ENCODE peak calls at places on chromosomes 2 and 18, in five cellular contexts. D is heart right ventricle, U is choroid plexus epithelial cell, I is stomach, T is mucosa of descending colon. F is an unnamed sample.

GRCh38 chr2:232890536-232890895 is 20.5 kb downstream of the SNORC start:
- DNase-seq in U (no peak), I (peak), T (no peak), D (no peak), F (no peak)

GRCh38 chr2:158797963-158798700 is 3.0 kb downstream of the DAPL1 start:
- DNase-seq in D (no peak), T (no peak), U (no peak), I (no peak), F (peak)

GRCh38 chr2:170747921-170748320 is 22.3 kb upstream of the ERICH2 start:
- DNase-seq in D (no peak), I (no peak), U (peak), T (no peak), F (peak)

GRCh38 chr2:69482471-69482870 is 45.2 kb upstream of the NFU1 start:
- DNase-seq in T (no peak), I (no peak), D (no peak), U (no peak), F (no peak)

GRCh38 chr2:159713691-159714585 is 1.6 kb downstream of the MARCHF7 start:
- DNase-seq in I (no peak), T (no peak), D (no peak), U (peak), F (peak)

GRCh38 chr2:119809329-119810038 is 49.8 kb downstream of the PTPN4 start:
- DNase-seq in D (peak), T (no peak), U (peak), I (no peak), F (peak)

GRCh38 chr2:137383391-137383790 is 580.9 kb upstream of the HNMT start:
- DNase-seq in I (no peak), U (no peak), T (no peak), D (no peak), F (peak)

GRCh38 chr18:3211236-3211992 is 8.4 kb downstream of the MYOM1 start:
- DNase-seq in T (no peak), I (no peak), U (peak), D (peak), F (no peak)

GRCh38 chr2:69773201-69773600 is 31.3 kb downstream of the ANXA4 start:
- DNase-seq in D (no peak), I (no peak), U (peak), T (no peak), F (peak)

GRCh38 chr2:234615643-234616356 is 118.9 kb upstream of the ARL4C start:
- DNase-seq in T (no peak), I (no peak), U (no peak), D (no peak), F (no peak)

GRCh38 chr2:49110571-49111315 is 43.6 kb downstream of the FSHR start:
- DNase-seq in D (no peak), T (no peak), I (no peak), U (no peak), F (no peak)

GRCh38 chr18:10291568-10291981 is 162.9 kb upstream of the APCDD1 start:
- DNase-seq in U (peak), D (no peak), T (no peak), I (no peak), F (no peak)

GRCh38 chr18:13291299-13291698 is 72.7 kb downstream of the LDLRAD4 start:
- DNase-seq in T (no peak), U (no peak), I (no peak), D (no peak), F (no peak)

GRCh38 chr18:11951390-11951851 is 29.9 kb upstream of the IMPA2 start:
- DNase-seq in D (no peak), T (no peak), I (no peak), U (peak), F (no peak)

GRCh38 chr2:10785260-10785659 is 27.3 kb downstream of the PDIA6 start:
- DNase-seq in T (no peak), U (no peak), I (no peak), D (peak), F (no peak)

GRCh38 chr2:216683846-216684245 is 11.5 kb downstream of the IGFBP5 start:
- DNase-seq in I (no peak), T (no peak), U (peak), D (no peak), F (peak)

GRCh38 chr2:23940262-23940975 is at the start of gene UBXN2A:
- DNase-seq in I (peak), D (peak), U (peak), T (peak), F (peak)

GRCh38 chr2:16638941-16639340 is 26.7 kb downstream of the CYRIA start:
- DNase-seq in D (no peak), T (no peak), I (no peak), U (no peak), F (no peak)

GRCh38 chr18:48022531-48023330 is 92.3 kb upstream of the SMAD2 start:
- DNase-seq in I (no peak), T (no peak), D (peak), U (peak), F (peak)

GRCh38 chr18:45044787-45045186 is 364.1 kb downstream of the SETBP1 start:
- DNase-seq in T (peak), U (no peak), I (no peak), D (no peak), F (no peak)

GRCh38 chr2:179486969-179487752 is 222.5 kb upstream of the SESTD1 start:
- DNase-seq in D (no peak), I (no peak), U (no peak), T (no peak), F (no peak)

GRCh38 chr2:17805166-17805565 is 11.1 kb upstream of the MSGN1 start:
- DNase-seq in D (no peak), T (no peak), I (no peak), U (no peak), F (no peak)

GRCh38 chr2:222239945-222240675 is 58.7 kb downstream of the PAX3 start:
- DNase-seq in I (no peak), T (no peak), U (no peak), D (peak), F (no peak)

GRCh38 chr2:95287806-95288205 is 9.3 kb upstream of the KCNIP3 start:
- DNase-seq in D (no peak), T (no peak), U (no peak), I (no peak), F (no peak)

GRCh38 chr2:43114210-43114609 is 112.2 kb downstream of the ZFP36L2 start:
- DNase-seq in I (no peak), U (peak), T (no peak), D (no peak), F (peak)

GRCh38 chr2:105873281-105873680 is 128.6 kb downstream of the NCK2 start:
- DNase-seq in I (no peak), U (no peak), D (no peak), T (no peak), F (no peak)

GRCh38 chr2:239927424-239927981 is 97.6 kb downstream of the NDUFA10 start:
- DNase-seq in I (peak), T (peak), D (no peak), U (peak), F (peak)

GRCh38 chr2:201779996-201780673 is 598 bp downstream of the ALS2 start:
- DNase-seq in T (no peak), U (peak), D (no peak), I (no peak), F (peak)

GRCh38 chr18:21146016-21146415 is 34.4 kb upstream of the ROCK1 start:
- DNase-seq in D (no peak), T (no peak), I (no peak), U (peak), F (no peak)

DNA sequence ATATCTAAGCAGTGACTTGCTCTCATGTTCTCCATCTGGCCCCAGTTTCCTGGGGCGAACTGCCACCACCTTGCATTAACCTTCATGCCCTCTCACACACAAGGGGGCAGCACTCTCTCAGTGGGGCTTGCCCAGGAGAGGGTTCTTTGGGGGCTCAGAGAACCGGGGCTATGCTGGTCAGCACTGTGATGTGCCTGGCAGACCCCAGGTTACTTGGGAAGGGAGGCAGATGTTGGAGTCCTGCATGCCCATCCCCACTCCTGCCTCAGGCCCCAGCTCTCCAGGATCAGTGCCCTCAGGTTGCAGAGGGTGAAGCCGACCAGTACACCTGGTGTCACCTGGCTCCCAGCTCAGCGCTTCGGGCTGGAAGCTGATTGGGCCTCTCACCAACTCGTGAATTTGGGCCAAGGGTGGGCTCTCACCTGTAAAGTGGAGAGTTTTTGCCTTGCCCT is 396.2 kb upstream of the HS6ST1 start:
- DNase-seq in I (no peak), T (no peak), D (no peak), U (no peak), F (no peak)
- TF ChIP-seq CTCF in I (no peak), T (no peak), D (no peak), U (peak), F (no peak)

DNA sequence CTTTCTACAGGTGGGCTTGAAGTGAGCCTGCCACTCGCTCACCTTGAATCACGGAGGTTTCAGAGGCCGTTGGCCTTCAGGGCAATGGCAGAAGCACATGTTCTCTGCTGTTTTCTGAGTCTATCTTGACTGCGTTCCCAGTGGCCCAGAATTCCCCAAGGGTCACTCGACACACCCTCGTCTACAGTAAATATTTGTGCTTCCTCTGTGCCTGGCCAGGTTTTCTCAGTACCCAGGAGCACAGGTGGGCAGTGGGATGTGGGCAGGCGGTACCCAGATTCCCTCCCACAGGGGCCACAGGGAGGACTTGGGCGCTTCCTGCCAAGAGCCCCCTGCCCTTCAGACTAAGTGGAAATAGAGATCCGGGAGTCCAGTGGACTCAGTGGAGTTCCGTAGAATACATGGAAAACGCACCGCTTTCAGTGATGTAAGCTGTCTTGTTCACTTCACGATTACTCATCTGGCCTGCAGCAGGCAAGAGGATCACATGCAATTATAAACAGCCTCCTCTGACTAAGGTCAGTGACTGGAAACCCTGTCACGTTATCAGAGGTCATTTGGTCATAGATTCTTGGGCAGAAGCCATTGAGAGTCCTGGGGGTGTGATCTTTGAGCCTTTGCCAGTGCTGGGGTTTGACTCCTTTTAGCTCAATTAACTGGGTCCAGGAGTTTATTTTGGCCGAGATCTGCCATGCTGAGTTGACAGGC is 179.8 kb downstream of the NEDD4L start:
- DNase-seq in T (no peak), D (peak), I (peak), U (peak), F (peak)
- H3K4me3 ChIP-seq in T (no peak), D (no peak), I (peak), U (peak), F (peak)

DNA sequence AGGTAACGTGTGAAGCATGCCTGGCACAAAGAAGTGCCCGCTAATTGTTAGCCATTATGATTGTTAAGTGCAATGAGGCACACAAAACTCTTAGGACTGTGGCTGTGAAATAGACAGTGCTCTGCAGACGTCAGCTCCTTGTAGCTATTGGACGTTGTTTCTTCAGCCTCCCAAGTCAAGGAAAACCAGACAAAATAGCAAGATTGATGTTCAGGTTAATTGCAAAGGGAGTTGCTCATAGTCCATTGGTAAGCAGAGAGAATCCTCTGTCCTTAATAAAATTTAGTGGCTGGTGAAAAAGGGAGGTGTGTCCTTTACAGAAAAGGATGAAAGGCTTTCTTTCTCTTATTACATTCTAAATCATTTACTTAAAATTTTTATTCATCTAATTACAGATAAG is 54.6 kb upstream of the MBP start:
- DNase-seq in U (no peak), D (no peak), T (no peak), I (no peak), F (no peak)
- TF ChIP-seq CTCF in U (no peak), D (no peak), T (no peak), I (no peak), F (no peak)

DNA sequence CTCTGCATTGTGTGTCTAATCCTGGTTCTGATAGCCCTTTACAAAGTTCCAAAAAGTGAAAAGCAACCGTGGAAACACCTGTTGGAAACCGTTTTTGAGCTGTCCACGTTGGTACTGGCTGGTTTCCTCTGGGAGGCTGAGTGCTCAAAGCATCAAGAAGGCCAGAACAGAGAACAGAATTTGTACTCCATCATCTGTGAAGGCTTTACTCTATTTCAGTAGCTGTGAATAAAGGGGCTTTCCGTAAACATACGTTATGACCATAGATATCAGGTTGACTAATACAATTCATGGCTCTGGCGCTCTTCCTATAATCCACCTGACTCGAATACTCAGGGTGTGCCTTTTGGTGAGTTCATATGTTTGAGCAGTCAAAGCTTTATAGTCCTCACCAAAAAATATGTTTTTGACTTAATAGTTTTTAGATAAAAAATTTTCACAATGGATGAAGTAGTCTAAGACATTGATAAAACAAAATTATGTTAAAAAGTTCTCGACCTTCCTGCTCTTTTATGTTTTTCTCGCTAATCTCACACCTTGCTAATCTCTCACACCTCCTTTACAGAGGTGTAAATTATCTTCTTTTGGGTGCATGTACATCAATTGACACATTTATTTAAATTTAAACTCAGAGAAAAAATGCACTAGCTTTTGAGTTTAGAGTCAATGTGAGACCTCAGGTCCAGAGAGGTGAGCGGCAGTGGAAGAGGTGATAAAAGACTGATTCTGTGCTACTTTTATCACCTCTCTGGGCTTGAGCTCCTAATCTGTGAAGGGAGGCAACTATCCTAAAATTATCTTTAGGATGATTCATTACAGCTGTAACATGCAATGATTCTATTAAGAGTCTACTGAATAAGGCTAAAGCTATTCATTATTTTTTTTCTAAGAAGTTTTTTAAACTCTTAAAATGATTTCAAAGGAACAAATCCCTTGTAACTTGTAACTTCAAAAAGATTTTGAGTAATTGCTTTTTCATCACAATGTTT is 65.3 kb downstream of the CXCR4 start:
- DNase-seq in U (no peak), I (no peak), D (no peak), T (no peak), F (no peak)
- H3K4me3 ChIP-seq in U (no peak), I (no peak), D (no peak), T (no peak), F (no peak)

DNA sequence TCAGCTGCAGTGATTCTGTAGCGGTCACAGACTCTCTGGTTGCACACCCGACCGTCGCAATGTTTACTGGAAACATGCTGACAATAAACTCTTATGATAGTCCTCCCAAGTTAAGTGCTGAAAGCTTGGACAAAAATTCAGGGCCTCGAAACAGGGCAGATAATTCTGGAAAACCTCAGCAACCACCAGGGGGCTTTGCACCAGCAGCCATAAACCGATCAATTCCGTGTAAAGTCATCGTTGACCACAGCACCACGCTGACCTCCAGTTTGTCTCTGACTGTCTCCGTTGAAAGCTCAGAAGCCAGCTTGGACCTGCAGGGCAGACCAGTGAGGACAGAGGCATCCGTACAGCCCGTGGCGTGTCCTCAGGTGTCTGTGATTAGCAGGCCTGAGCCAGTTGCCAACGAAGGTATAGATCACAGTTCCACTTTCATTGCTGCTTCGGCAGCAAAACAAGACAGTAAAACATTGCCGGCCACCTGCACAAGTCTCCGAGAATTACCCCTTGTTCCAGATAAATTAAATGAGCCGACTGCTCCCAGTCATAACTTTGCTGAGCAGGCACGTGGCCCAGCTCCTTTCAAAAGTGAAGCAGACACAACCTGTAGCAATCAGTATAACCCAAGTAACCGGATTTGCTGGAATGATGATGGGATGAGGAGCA is 166.1 kb downstream of the ASXL3 start:
- DNase-seq in T (no peak), D (no peak), I (no peak), U (no peak), F (no peak)
- TF ChIP-seq CTCF in T (no peak), D (no peak), I (no peak), U (peak), F (no peak)

DNA sequence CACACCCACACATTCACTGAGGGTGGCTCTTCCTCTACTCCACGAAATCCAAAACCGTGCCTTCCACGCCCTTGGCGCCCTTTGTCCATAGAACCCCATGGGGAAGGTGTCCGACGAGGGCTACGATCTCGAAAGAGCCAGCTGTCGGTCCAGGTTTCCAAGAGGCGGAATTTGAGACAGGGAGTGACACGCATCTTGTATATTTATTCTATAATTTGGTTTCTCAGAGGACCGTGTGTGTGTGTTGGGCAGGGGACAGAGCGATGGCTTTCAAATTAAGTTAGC is 726 bp downstream of the C2orf69 start:
- DNase-seq in I (no peak), D (no peak), T (no peak), U (no peak), F (no peak)
- H3K4me3 ChIP-seq in I (peak), D (peak), T (peak), U (peak), F (peak)

GRCh38 chr18:79523738-79524180 is 128.0 kb downstream of the NFATC1 start:
- DNase-seq in I (no peak), D (no peak), U (no peak), T (no peak), F (no peak)

GRCh38 chr18:79523221-79523737 is 127.5 kb downstream of the NFATC1 start:
- DNase-seq in I (no peak), T (no peak), U (no peak), D (no peak), F (no peak)

GRCh38 chr18:79525556-79526467 is 130.1 kb downstream of the NFATC1 start:
- DNase-seq in D (peak), U (no peak), T (no peak), I (peak), F (peak)

GRCh38 chr18:79522451-79523220 is 126.9 kb downstream of the NFATC1 start:
- DNase-seq in I (no peak), U (no peak), T (peak), D (no peak), F (no peak)

GRCh38 chr18:79524181-79525078 is 128.7 kb downstream of the NFATC1 start:
- DNase-seq in U (no peak), I (no peak), T (no peak), D (no peak), F (no peak)
- TF ChIP-seq CTCF in U (no peak), I (no peak), T (no peak), D (no peak), F (no peak)